ENCODE peak calls at places on chromosomes 16 and 17, in four cellular contexts. One of them, this sample, is unnamed.

GRCh38 chr16:67995423-67995822 is 3.9 kb downstream of the DPEP2 start:
- DNase-seq in activated T-helper 1 cell treated with anti-CD3 and anti-CD28 coated beads, Interleukin-12 subunit alpha, Interleukin-12 subunit beta, Interleukin-2, Interleukin-4 antibody, amounts not matched to agents 30 ng/mL and 10 ng/mL and 1 ng/mL, durations not matched to agents 14 hours and 24 hours and 36 hours: no peak
- DNase-seq in NCI-H1092 treated with DMSO at 0.1 percent for 48 hours: no peak
- DNase-seq in T-helper 2 cell: no peak
- DNase-seq in this sample: no peak

GRCh38 chr17:30556374-30557332 is 79.4 kb downstream of the GOSR1 start:
- DNase-seq in T-helper 2 cell: no peak
- DNase-seq in NCI-H1092 treated with DMSO at 0.1 percent for 48 hours: no peak
- DNase-seq in activated T-helper 1 cell treated with anti-CD3 and anti-CD28 coated beads, Interleukin-12 subunit alpha, Interleukin-12 subunit beta, Interleukin-2, Interleukin-4 antibody, amounts not matched to agents 30 ng/mL and 10 ng/mL and 1 ng/mL, durations not matched to agents 14 hours and 24 hours and 36 hours: no peak
- DNase-seq in this sample: no peak

GRCh38 chr16:25065899-25066298 is 45.6 kb upstream of the LCMT1 start:
- DNase-seq in activated T-helper 1 cell treated with anti-CD3 and anti-CD28 coated beads, Interleukin-12 subunit alpha, Interleukin-12 subunit beta, Interleukin-2, Interleukin-4 antibody, amounts not matched to agents 30 ng/mL and 10 ng/mL and 1 ng/mL, durations not matched to agents 14 hours and 24 hours and 36 hours: no peak
- DNase-seq in NCI-H1092 treated with DMSO at 0.1 percent for 48 hours: no peak
- DNase-seq in T-helper 2 cell: no peak
- DNase-seq in this sample: no peak

GRCh38 chr17:31052187-31052889 is 42.4 kb upstream of the NF1 start:
- DNase-seq in T-helper 2 cell: no peak
- DNase-seq in activated T-helper 1 cell treated with anti-CD3 and anti-CD28 coated beads, Interleukin-12 subunit alpha, Interleukin-12 subunit beta, Interleukin-2, Interleukin-4 antibody, amounts not matched to agents 30 ng/mL and 10 ng/mL and 1 ng/mL, durations not matched to agents 14 hours and 24 hours and 36 hours: no peak
- DNase-seq in NCI-H1092 treated with DMSO at 0.1 percent for 48 hours: no peak
- DNase-seq in this sample: no peak

GRCh38 chr16:48561960-48562393 is 48.0 kb downstream of the N4BP1 start:
- DNase-seq in NCI-H1092 treated with DMSO at 0.1 percent for 48 hours: no peak
- DNase-seq in T-helper 2 cell: no peak
- DNase-seq in activated T-helper 1 cell treated with anti-CD3 and anti-CD28 coated beads, Interleukin-12 subunit alpha, Interleukin-12 subunit beta, Interleukin-2, Interleukin-4 antibody, amounts not matched to agents 30 ng/mL and 10 ng/mL and 1 ng/mL, durations not matched to agents 14 hours and 24 hours and 36 hours: no peak
- DNase-seq in this sample: no peak

GRCh38 chr17:2090804-2091534 is 36.1 kb downstream of the HIC1 start:
- DNase-seq in T-helper 2 cell: no peak
- DNase-seq in NCI-H1092 treated with DMSO at 0.1 percent for 48 hours: no peak
- DNase-seq in activated T-helper 1 cell treated with anti-CD3 and anti-CD28 coated beads, Interleukin-12 subunit alpha, Interleukin-12 subunit beta, Interleukin-2, Interleukin-4 antibody, amounts not matched to agents 30 ng/mL and 10 ng/mL and 1 ng/mL, durations not matched to agents 14 hours and 24 hours and 36 hours: no peak
- DNase-seq in this sample: no peak

GRCh38 chr16:28131743-28132393 is 68.4 kb upstream of the GSG1L start:
- DNase-seq in activated T-helper 1 cell treated with anti-CD3 and anti-CD28 coated beads, Interleukin-12 subunit alpha, Interleukin-12 subunit beta, Interleukin-2, Interleukin-4 antibody, amounts not matched to agents 30 ng/mL and 10 ng/mL and 1 ng/mL, durations not matched to agents 14 hours and 24 hours and 36 hours: no peak
- DNase-seq in NCI-H1092 treated with DMSO at 0.1 percent for 48 hours: no peak
- DNase-seq in T-helper 2 cell: no peak
- DNase-seq in this sample: no peak

GRCh38 chr17:72394531-72394930 is 273.7 kb downstream of the SOX9 start:
- DNase-seq in activated T-helper 1 cell treated with anti-CD3 and anti-CD28 coated beads, Interleukin-12 subunit alpha, Interleukin-12 subunit beta, Interleukin-2, Interleukin-4 antibody, amounts not matched to agents 30 ng/mL and 10 ng/mL and 1 ng/mL, durations not matched to agents 14 hours and 24 hours and 36 hours: no peak
- DNase-seq in T-helper 2 cell: no peak
- DNase-seq in NCI-H1092 treated with DMSO at 0.1 percent for 48 hours: no peak
- DNase-seq in this sample: no peak

GRCh38 chr16:68756250-68757051 is 19.4 kb downstream of the CDH1 start:
- DNase-seq in NCI-H1092 treated with DMSO at 0.1 percent for 48 hours: peak; percentile 25
- DNase-seq in activated T-helper 1 cell treated with anti-CD3 and anti-CD28 coated beads, Interleukin-12 subunit alpha, Interleukin-12 subunit beta, Interleukin-2, Interleukin-4 antibody, amounts not matched to agents 30 ng/mL and 10 ng/mL and 1 ng/mL, durations not matched to agents 14 hours and 24 hours and 36 hours: peak; percentile 64
- DNase-seq in T-helper 2 cell: peak; percentile 9
- DNase-seq in this sample: peak; percentile 37

GRCh38 chr17:77163001-77163400 is 22.2 kb downstream of the SEC14L1 start:
- DNase-seq in NCI-H1092 treated with DMSO at 0.1 percent for 48 hours: no peak
- DNase-seq in activated T-helper 1 cell treated with anti-CD3 and anti-CD28 coated beads, Interleukin-12 subunit alpha, Interleukin-12 subunit beta, Interleukin-2, Interleukin-4 antibody, amounts not matched to agents 30 ng/mL and 10 ng/mL and 1 ng/mL, durations not matched to agents 14 hours and 24 hours and 36 hours: no peak
- DNase-seq in T-helper 2 cell: no peak
- DNase-seq in this sample: no peak

GRCh38 chr17:56913867-56914640 is at the start of gene TRIM25:
- DNase-seq in T-helper 2 cell: peak; percentile 72
- DNase-seq in NCI-H1092 treated with DMSO at 0.1 percent for 48 hours: peak; percentile 79
- DNase-seq in activated T-helper 1 cell treated with anti-CD3 and anti-CD28 coated beads, Interleukin-12 subunit alpha, Interleukin-12 subunit beta, Interleukin-2, Interleukin-4 antibody, amounts not matched to agents 30 ng/mL and 10 ng/mL and 1 ng/mL, durations not matched to agents 14 hours and 24 hours and 36 hours: peak; percentile 76
- DNase-seq in this sample: peak; percentile 89

GRCh38 chr16:56671706-56672105 is 2.1 kb downstream of the MT1H start:
- DNase-seq in activated T-helper 1 cell treated with anti-CD3 and anti-CD28 coated beads, Interleukin-12 subunit alpha, Interleukin-12 subunit beta, Interleukin-2, Interleukin-4 antibody, amounts not matched to agents 30 ng/mL and 10 ng/mL and 1 ng/mL, durations not matched to agents 14 hours and 24 hours and 36 hours: no peak
- DNase-seq in T-helper 2 cell: no peak
- DNase-seq in NCI-H1092 treated with DMSO at 0.1 percent for 48 hours: no peak
- DNase-seq in this sample: no peak

GRCh38 chr16:9542165-9542755 is 450.8 kb downstream of the HAPSTR1 start:
- DNase-seq in activated T-helper 1 cell treated with anti-CD3 and anti-CD28 coated beads, Interleukin-12 subunit alpha, Interleukin-12 subunit beta, Interleukin-2, Interleukin-4 antibody, amounts not matched to agents 30 ng/mL and 10 ng/mL and 1 ng/mL, durations not matched to agents 14 hours and 24 hours and 36 hours: no peak
- DNase-seq in T-helper 2 cell: no peak
- DNase-seq in NCI-H1092 treated with DMSO at 0.1 percent for 48 hours: no peak
- DNase-seq in this sample: no peak

GRCh38 chr17:1638171-1638583 is 7.4 kb downstream of the SCARF1 start:
- DNase-seq in NCI-H1092 treated with DMSO at 0.1 percent for 48 hours: no peak
- DNase-seq in T-helper 2 cell: no peak
- DNase-seq in activated T-helper 1 cell treated with anti-CD3 and anti-CD28 coated beads, Interleukin-12 subunit alpha, Interleukin-12 subunit beta, Interleukin-2, Interleukin-4 antibody, amounts not matched to agents 30 ng/mL and 10 ng/mL and 1 ng/mL, durations not matched to agents 14 hours and 24 hours and 36 hours: no peak
- DNase-seq in this sample: no peak